ENCODE peak calls at places on chromosomes 1 and 21, in six cellular contexts. One of them, this sample, is unnamed.

GRCh38 chr1:115530407-115530806 is 111.4 kb upstream of the VANGL1 start:
- DNase-seq in neural crest cell: no peak
- DNase-seq in endothelial cell: no peak
- DNase-seq in H9: no peak
- DNase-seq in psoas muscle: no peak
- DNase-seq in IMR-90: peak
- DNase-seq in this sample: no peak

GRCh38 chr1:164510435-164510834 is 48.5 kb upstream of the PBX1 start:
- DNase-seq in neural crest cell: no peak
- DNase-seq in endothelial cell: no peak
- DNase-seq in H9: no peak
- DNase-seq in psoas muscle: no peak
- DNase-seq in IMR-90: peak
- DNase-seq in this sample: no peak

GRCh38 chr1:158180741-158181576 is at the start of gene CD1D:
- DNase-seq in neural crest cell: peak
- DNase-seq in endothelial cell: peak
- DNase-seq in H9: peak
- DNase-seq in psoas muscle: peak
- DNase-seq in IMR-90: no peak
- DNase-seq in this sample: peak

GRCh38 chr1:205950280-205950679 is 7.0 kb upstream of the SLC26A9 start:
- DNase-seq in neural crest cell: no peak
- DNase-seq in endothelial cell: no peak
- DNase-seq in H9: no peak
- DNase-seq in psoas muscle: peak
- DNase-seq in IMR-90: peak
- DNase-seq in this sample: no peak

GRCh38 chr1:232599178-232600041 is 30.5 kb downstream of the SIPA1L2 start:
- DNase-seq in neural crest cell: no peak
- DNase-seq in endothelial cell: no peak
- DNase-seq in H9: no peak
- DNase-seq in psoas muscle: no peak
- DNase-seq in IMR-90: peak
- DNase-seq in this sample: no peak

GRCh38 chr1:66919828-66920227 is 4.8 kb downstream of the DNAI4 start:
- DNase-seq in neural crest cell: no peak
- DNase-seq in endothelial cell: no peak
- DNase-seq in H9: no peak
- DNase-seq in psoas muscle: no peak
- DNase-seq in IMR-90: no peak
- DNase-seq in this sample: no peak

GRCh38 chr1:23216771-23217420 is 406 bp downstream of the HTR1D start:
- DNase-seq in neural crest cell: peak
- DNase-seq in endothelial cell: peak
- DNase-seq in H9: peak
- DNase-seq in psoas muscle: peak
- DNase-seq in IMR-90: no peak
- DNase-seq in this sample: peak

GRCh38 chr21:37166733-37167132 is 93.7 kb downstream of the TTC3 start:
- DNase-seq in neural crest cell: no peak
- DNase-seq in endothelial cell: no peak
- DNase-seq in H9: peak
- DNase-seq in psoas muscle: no peak
- DNase-seq in IMR-90: no peak
- DNase-seq in this sample: no peak

GRCh38 chr1:217847643-217848042 is 216.5 kb downstream of the SPATA17 start:
- DNase-seq in neural crest cell: no peak
- DNase-seq in endothelial cell: no peak
- DNase-seq in H9: no peak
- DNase-seq in psoas muscle: no peak
- DNase-seq in IMR-90: no peak
- DNase-seq in this sample: no peak

GRCh38 chr1:197674286-197674685 is 101.0 kb downstream of the DENND1B start:
- DNase-seq in neural crest cell: no peak
- DNase-seq in endothelial cell: no peak
- DNase-seq in H9: peak
- DNase-seq in psoas muscle: no peak
- DNase-seq in IMR-90: no peak
- DNase-seq in this sample: peak

GRCh38 chr1:199743227-199743626 is 284.3 kb upstream of the NR5A2 start:
- DNase-seq in neural crest cell: no peak
- DNase-seq in endothelial cell: no peak
- DNase-seq in H9: no peak
- DNase-seq in psoas muscle: no peak
- DNase-seq in IMR-90: peak
- DNase-seq in this sample: no peak

GRCh38 chr1:4687943-4688342 is 33.5 kb downstream of the AJAP1 start:
- DNase-seq in neural crest cell: no peak
- DNase-seq in endothelial cell: no peak
- DNase-seq in H9: no peak
- DNase-seq in psoas muscle: no peak
- DNase-seq in IMR-90: no peak
- DNase-seq in this sample: no peak

GRCh38 chr1:160834945-160835565 is 27.6 kb downstream of the CD244 start:
- DNase-seq in neural crest cell: peak
- DNase-seq in endothelial cell: peak
- DNase-seq in H9: no peak
- DNase-seq in psoas muscle: no peak
- DNase-seq in IMR-90: peak
- DNase-seq in this sample: peak

GRCh38 chr1:7350804-7351203 is 420.3 kb upstream of the VAMP3 start:
- DNase-seq in neural crest cell: no peak
- DNase-seq in endothelial cell: no peak
- DNase-seq in H9: no peak
- DNase-seq in psoas muscle: no peak
- DNase-seq in IMR-90: no peak
- DNase-seq in this sample: no peak

GRCh38 chr1:165355977-165356811 is at the start of gene LMX1A:
- DNase-seq in neural crest cell: no peak
- DNase-seq in endothelial cell: peak
- DNase-seq in H9: peak
- DNase-seq in psoas muscle: peak
- DNase-seq in IMR-90: no peak
- DNase-seq in this sample: peak

GRCh38 chr1:206445116-206445515 is 25.2 kb upstream of the IKBKE start:
- DNase-seq in neural crest cell: no peak
- DNase-seq in endothelial cell: no peak
- DNase-seq in H9: no peak
- DNase-seq in psoas muscle: peak
- DNase-seq in IMR-90: peak
- DNase-seq in this sample: no peak

GRCh38 chr1:228225165-228225710 is 17.4 kb downstream of the OBSCN start:
- DNase-seq in neural crest cell: no peak
- DNase-seq in endothelial cell: no peak
- DNase-seq in H9: no peak
- DNase-seq in psoas muscle: no peak
- DNase-seq in IMR-90: no peak
- DNase-seq in this sample: no peak

GRCh38 chr1:65791860-65792670 is 630 bp upstream of the PDE4B start:
- DNase-seq in neural crest cell: peak
- DNase-seq in endothelial cell: peak
- DNase-seq in H9: peak
- DNase-seq in psoas muscle: no peak
- DNase-seq in IMR-90: peak
- DNase-seq in this sample: peak

GRCh38 chr1:240691521-240692338 is 79.8 kb upstream of the GREM2 start:
- DNase-seq in neural crest cell: peak
- DNase-seq in endothelial cell: peak
- DNase-seq in H9: peak
- DNase-seq in psoas muscle: peak
- DNase-seq in IMR-90: peak
- DNase-seq in this sample: peak

GRCh38 chr1:197336571-197336970 is 68.5 kb downstream of the CRB1 start:
- DNase-seq in neural crest cell: no peak
- DNase-seq in endothelial cell: no peak
- DNase-seq in H9: no peak
- DNase-seq in psoas muscle: no peak
- DNase-seq in IMR-90: no peak
- DNase-seq in this sample: no peak

DNA sequence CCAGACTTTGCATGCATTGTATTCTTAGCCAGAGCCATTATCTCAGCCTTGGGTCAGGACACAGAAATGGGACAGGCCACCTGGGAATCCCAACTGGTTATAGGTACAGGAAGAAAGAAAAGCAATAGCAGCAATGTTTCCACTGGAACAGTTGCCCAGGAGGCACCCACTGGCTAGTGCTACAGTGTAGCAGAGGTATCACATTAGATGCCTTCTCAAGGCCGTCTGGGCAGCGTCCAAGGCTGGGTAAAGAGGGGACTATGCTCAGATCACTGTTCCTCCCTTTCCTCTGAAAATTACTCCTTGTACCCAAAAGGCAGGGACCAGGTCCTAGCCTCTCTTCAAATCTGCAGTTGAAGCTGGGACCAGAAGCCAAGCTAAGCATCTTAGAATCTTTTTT is 2.6 kb downstream of the CREB3L4 start:
- DNase-seq in neural crest cell: no peak
- DNase-seq in endothelial cell: no peak
- DNase-seq in H9: no peak
- DNase-seq in psoas muscle: no peak
- DNase-seq in IMR-90: no peak
- DNase-seq in this sample: no peak
- TF ChIP-seq CTCF in neural crest cell: no peak
- TF ChIP-seq CTCF in endothelial cell: no peak
- TF ChIP-seq CTCF in H9: no peak
- TF ChIP-seq CTCF in psoas muscle: no peak
- TF ChIP-seq CTCF in IMR-90: no peak
- TF ChIP-seq CTCF in this sample: no peak

DNA sequence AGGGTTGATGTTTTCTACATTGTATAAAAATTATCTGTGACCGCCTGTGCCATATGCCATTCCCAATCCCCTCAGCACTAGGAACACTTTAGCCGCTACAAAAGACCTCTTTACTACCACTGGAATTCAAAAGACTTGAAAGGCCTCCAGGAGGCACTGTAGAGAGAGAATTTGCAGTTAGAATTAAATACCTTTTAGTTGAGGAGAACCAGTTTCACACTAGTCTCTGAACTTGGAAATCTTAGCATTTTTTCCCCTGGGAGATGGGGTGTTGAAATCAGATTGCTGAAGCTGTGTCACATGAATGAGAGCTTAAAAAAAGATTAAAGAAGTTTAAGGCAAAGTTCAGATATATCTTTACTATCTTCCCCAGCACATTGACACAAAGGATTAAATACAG is 291.0 kb downstream of the ADGRL2 start:
- DNase-seq in neural crest cell: no peak
- DNase-seq in endothelial cell: no peak
- DNase-seq in H9: no peak
- DNase-seq in psoas muscle: no peak
- DNase-seq in IMR-90: no peak
- DNase-seq in this sample: no peak
- TF ChIP-seq CTCF in neural crest cell: no peak
- TF ChIP-seq CTCF in endothelial cell: no peak
- TF ChIP-seq CTCF in H9: peak
- TF ChIP-seq CTCF in psoas muscle: no peak
- TF ChIP-seq CTCF in IMR-90: no peak
- TF ChIP-seq CTCF in this sample: no peak

GRCh38 chr1:182783068-182783467 is 6.5 kb upstream of the NPL start:
- DNase-seq in neural crest cell: no peak
- DNase-seq in endothelial cell: peak
- DNase-seq in H9: peak
- DNase-seq in psoas muscle: no peak
- DNase-seq in IMR-90: no peak
- DNase-seq in this sample: peak
- TF ChIP-seq CTCF in neural crest cell: no peak
- TF ChIP-seq CTCF in endothelial cell: no peak
- TF ChIP-seq CTCF in H9: peak
- TF ChIP-seq CTCF in psoas muscle: no peak
- TF ChIP-seq CTCF in IMR-90: no peak
- TF ChIP-seq CTCF in this sample: no peak

DNA sequence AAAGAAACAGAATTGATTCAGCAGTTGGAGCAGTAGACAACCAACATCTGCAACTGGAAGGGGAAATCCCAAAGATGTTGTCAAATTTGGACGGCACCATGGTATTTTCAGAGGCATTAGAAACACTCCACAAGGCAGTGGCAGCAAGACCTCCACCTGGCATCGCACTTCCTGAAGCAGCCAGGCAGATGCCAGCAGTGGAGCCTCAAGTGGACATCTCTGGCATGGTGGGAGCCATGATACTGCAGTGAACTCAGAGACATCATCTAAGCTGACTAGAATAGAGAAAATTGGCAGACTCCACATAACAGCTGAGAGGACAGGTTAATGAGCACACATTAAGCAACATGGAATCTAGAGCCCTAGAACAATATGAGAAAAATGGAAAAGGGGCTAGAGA is 33.9 kb upstream of the RGS8 start:
- DNase-seq in neural crest cell: no peak
- DNase-seq in endothelial cell: no peak
- DNase-seq in H9: no peak
- DNase-seq in psoas muscle: no peak
- DNase-seq in IMR-90: no peak
- DNase-seq in this sample: no peak
- TF ChIP-seq CTCF in neural crest cell: no peak
- TF ChIP-seq CTCF in endothelial cell: no peak
- TF ChIP-seq CTCF in H9: no peak
- TF ChIP-seq CTCF in psoas muscle: no peak
- TF ChIP-seq CTCF in IMR-90: no peak
- TF ChIP-seq CTCF in this sample: no peak

DNA sequence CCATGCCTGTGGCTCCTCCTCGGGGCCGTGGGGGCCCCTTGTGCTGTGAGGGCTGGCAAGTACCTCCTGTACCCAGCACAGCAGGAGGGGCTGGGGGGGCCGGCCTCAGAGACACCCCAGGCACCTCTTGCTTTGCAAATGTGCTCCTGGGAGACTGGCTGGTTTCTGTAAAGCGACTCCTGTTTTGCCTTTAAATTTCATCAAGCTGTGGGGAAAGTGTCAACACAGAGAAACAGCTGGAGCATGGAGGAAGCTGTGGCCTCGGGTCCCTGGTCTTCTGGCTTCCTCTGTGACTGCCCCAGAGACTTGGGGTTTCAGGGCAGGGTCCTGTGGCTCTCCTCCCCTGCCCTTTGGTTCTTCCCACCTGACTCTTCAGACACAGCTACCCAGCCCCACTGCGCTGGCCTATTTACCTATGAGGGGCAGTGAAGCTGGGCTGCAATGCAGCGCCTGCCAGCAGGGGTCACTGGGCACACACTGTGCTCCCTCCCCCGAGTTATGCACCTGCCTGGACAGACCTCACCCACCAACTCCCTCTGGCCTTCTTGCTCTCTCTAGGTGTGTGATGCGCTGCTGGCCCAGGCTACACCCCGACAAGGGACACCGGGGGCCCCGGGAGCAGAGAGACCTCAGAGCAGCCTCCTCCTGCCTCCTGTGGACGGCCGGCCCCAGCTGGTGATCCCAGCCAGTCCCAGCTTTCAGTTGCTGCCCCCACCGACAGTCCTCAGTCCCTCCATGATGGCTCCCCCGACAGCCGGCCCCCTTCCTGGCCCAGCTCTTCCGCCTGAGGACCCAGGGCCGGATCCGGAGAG is 17.6 kb upstream of the PEX10 start:
- DNase-seq in neural crest cell: no peak
- DNase-seq in endothelial cell: no peak
- DNase-seq in H9: peak
- DNase-seq in psoas muscle: no peak
- DNase-seq in IMR-90: no peak
- DNase-seq in this sample: no peak
- TF ChIP-seq CTCF in neural crest cell: peak
- TF ChIP-seq CTCF in endothelial cell: peak
- TF ChIP-seq CTCF in H9: peak
- TF ChIP-seq CTCF in psoas muscle: no peak
- TF ChIP-seq CTCF in IMR-90: peak
- TF ChIP-seq CTCF in this sample: peak

This sample was measured in nephron progenitor cell.